ENCODE peak calls at places on chromosomes 13 and 19, in eight cellular contexts. L is Peyer's patch; P is stomach; E is astrocyte; K is CD8-positive, alpha-beta memory T cell; G is endodermal cell; R is ovary; N is SK-N-SH. U is an unnamed sample.

GRCh38 chr19:5436101-5436947 is 18.9 kb upstream of the ZNRF4 start:
- DNase-seq in G (peak; percentile 97), P (no peak), L (no peak), N (peak; percentile 99), R (no peak), E (peak; percentile 91), K (no peak), U (no peak)

GRCh38 chr19:40806385-40807146 is 7.6 kb downstream of the EGLN2 start:
- DNase-seq in G (peak; percentile 98), R (peak; percentile 72), N (peak; percentile 97), L (peak; percentile 70), E (peak; percentile 94), K (peak; percentile 83), P (peak; percentile 62), U (no peak)

GRCh38 chr13:77611068-77611467 is 75.6 kb downstream of the SCEL start:
- DNase-seq in N (no peak), L (no peak), R (no peak), K (no peak), G (no peak), P (no peak), E (no peak), U (no peak)

GRCh38 chr13:49419292-49419691 is 24.6 kb downstream of the CAB39L start:
- DNase-seq in R (peak; percentile 65), N (no peak), P (no peak), G (no peak), K (no peak), E (peak; percentile 45), L (no peak), U (no peak)

GRCh38 chr13:101570410-101570809 is 117.9 kb downstream of the ITGBL1 start:
- DNase-seq in P (no peak), N (no peak), R (no peak), G (no peak), K (no peak), E (peak; percentile 36), L (no peak), U (peak; percentile 45)

GRCh38 chr19:18660051-18660910 is 23.2 kb upstream of the CRTC1 start:
- DNase-seq in P (no peak), L (no peak), R (no peak), G (peak; percentile 43), E (peak; percentile 72), K (no peak), N (no peak), U (no peak)

GRCh38 chr13:21557995-21558394 is 46.0 kb downstream of the MICU2 start:
- DNase-seq in P (no peak), N (peak; percentile 9), E (no peak), L (no peak), R (no peak), K (no peak), G (peak; percentile 68), U (no peak)

GRCh38 chr13:53041968-53042485 is 13.4 kb downstream of the OLFM4 start:
- DNase-seq in G (no peak), L (no peak), R (no peak), P (no peak), N (no peak), K (no peak), E (no peak), U (no peak)

GRCh38 chr19:45191324-45191845 is 12.8 kb downstream of the BLOC1S3 start:
- DNase-seq in R (no peak), G (no peak), P (no peak), L (no peak), N (no peak), E (no peak), K (no peak), U (peak; percentile 82)

GRCh38 chr13:37340911-37341670 is 235.6 kb upstream of the CSNK1A1L start:
- DNase-seq in E (no peak), G (no peak), K (no peak), P (no peak), L (no peak), N (no peak), R (no peak), U (no peak)

GRCh38 chr19:1438035-1438932 is at the start of gene RPS15:
- DNase-seq in G (peak; percentile 97), R (peak; percentile 94), K (peak; percentile 95), N (peak; percentile 96), L (peak; percentile 99), P (peak; percentile 96), E (peak; percentile 85), U (peak; percentile 73)

GRCh38 chr19:12788682-12789097 is 2.6 kb upstream of the JUNB start:
- DNase-seq in L (peak; percentile 90), E (no peak), G (peak; percentile 77), P (peak; percentile 81), K (peak; percentile 47), N (peak; percentile 88), R (peak; percentile 87), U (no peak)

GRCh38 chr13:113592571-113592970 is 8.0 kb downstream of the TFDP1 start:
- DNase-seq in K (no peak), E (no peak), R (peak; percentile 3), G (peak; percentile 13), P (peak; percentile 5), N (peak; percentile 14), L (no peak), U (no peak)

GRCh38 chr19:3780786-3781304 is 5.3 kb downstream of the MATK start:
- DNase-seq in K (no peak), P (no peak), N (no peak), L (no peak), E (no peak), R (no peak), G (no peak), U (no peak)

GRCh38 chr13:100836696-100837095 is 162.1 kb upstream of the TMTC4 start:
- DNase-seq in E (peak; percentile 32), L (no peak), K (no peak), G (no peak), P (no peak), N (no peak), R (no peak), U (no peak)

GRCh38 chr19:2869618-2870017 is 2.5 kb downstream of the ZNF556 start:
- DNase-seq in E (no peak), L (no peak), G (no peak), R (no peak), P (no peak), K (no peak), N (no peak), U (no peak)

GRCh38 chr19:48518207-48518606 is 6.6 kb upstream of the LMTK3 start:
- DNase-seq in K (no peak), G (no peak), N (no peak), L (no peak), P (no peak), R (no peak), E (no peak), U (no peak)

GRCh38 chr19:4524808-4525562 is 6.7 kb upstream of the PLIN4 start:
- DNase-seq in N (peak; percentile 79), K (peak; percentile 32), L (peak; percentile 72), G (peak; percentile 92), R (peak; percentile 50), E (no peak), P (peak; percentile 63), U (no peak)

GRCh38 chr13:93726173-93727019 is 499.8 kb downstream of the GPC6 start:
- DNase-seq in G (no peak), E (no peak), N (no peak), K (no peak), R (no peak), L (no peak), P (no peak), U (no peak)

GRCh38 chr13:93727301-93728141 is 500.9 kb downstream of the GPC6 start:
- DNase-seq in E (peak; percentile 59), K (no peak), R (no peak), G (no peak), N (no peak), L (no peak), P (no peak), U (no peak)

GRCh38 chr13:93723316-93723715 is 496.7 kb downstream of the GPC6 start:
- DNase-seq in R (no peak), N (no peak), L (no peak), E (no peak), G (no peak), K (no peak), P (no peak), U (no peak)

GRCh38 chr13:93721483-93721882 is 494.9 kb downstream of the GPC6 start:
- DNase-seq in L (no peak), P (no peak), G (no peak), K (no peak), E (no peak), R (no peak), N (no peak), U (no peak)

GRCh38 chr13:93724187-93724586 is 497.6 kb downstream of the GPC6 start:
- DNase-seq in E (no peak), K (no peak), P (no peak), R (no peak), N (no peak), L (no peak), G (no peak), U (no peak)
- H3K27ac ChIP-seq in E (no peak overlapping the region), K (no peak overlapping the region), P (no peak overlapping the region), R (no peak overlapping the region), N (no peak overlapping the region), L (no peak overlapping the region), G (no peak overlapping the region), U (no peak overlapping the region)

DNA sequence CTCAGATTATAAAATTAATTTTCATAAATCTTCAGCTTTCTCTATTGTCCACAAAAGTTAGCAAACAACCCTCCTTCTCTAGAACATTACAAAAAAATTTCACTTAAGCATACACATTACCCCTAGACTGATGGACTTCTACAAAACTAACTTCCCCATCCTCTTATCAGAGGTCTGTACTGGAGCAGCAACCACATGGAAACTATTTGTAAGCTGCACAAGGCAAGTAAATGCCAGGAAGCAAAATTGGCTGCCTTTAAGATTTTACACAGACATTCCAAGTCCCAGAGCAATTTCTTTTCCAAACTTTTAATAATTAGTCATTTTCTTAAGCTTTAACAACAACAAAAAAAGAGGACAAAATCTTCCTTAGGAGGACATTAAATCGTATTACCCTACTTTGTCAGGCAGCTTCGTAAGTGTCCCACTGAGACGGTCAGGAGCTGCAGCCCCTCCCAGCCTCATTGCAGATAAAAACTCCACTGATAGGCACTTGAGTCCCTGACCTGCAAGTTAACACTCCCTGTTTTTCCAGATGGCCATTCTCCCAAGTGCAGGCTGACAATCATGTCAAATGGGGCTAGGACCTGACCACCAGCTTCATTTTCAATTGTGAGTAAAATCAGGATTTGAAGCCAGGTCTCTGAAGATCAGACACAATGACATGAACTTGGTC is 680.1 kb downstream of the DIAPH3 start:
- DNase-seq in G (peak; percentile 77), P (no peak), K (no peak), L (no peak), E (peak; percentile 81), R (no peak), N (peak; percentile 48), U (no peak)
- H3K27ac ChIP-seq in G (no peak overlapping the region), P (no peak overlapping the region), K (no peak overlapping the region), L (no peak overlapping the region), E (no peak overlapping the region), R (no peak overlapping the region), N (peak overlapping the region; percentile 61), U (no peak overlapping the region)

DNA sequence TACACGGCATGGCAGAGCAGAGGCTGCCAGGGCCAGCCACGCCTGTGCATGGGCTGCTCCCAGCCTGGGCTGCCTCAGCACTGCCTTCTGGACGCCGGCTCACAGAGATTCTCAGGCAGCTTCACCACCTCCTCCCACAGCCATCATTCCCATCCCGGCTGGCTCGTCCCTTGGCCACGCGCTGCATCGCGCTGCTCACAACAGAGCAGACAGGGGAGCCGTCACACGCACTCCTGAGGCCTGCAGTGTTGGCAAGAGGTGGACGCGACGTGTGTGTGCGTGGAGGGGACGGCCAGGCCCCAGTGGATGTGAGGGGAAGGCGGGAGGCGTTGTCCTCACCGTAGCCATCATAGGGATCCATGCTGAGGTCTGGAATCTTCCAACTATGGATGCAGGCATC is 7.6 kb upstream of the PRKD2 start:
- DNase-seq in N (no peak), L (no peak), R (no peak), G (no peak), E (no peak), P (no peak), K (no peak), U (no peak)
- H3K27ac ChIP-seq in N (no peak overlapping the region), L (no peak overlapping the region), R (no peak overlapping the region), G (no peak overlapping the region), E (no peak overlapping the region), P (no peak overlapping the region), K (no peak overlapping the region), U (no peak overlapping the region)

GRCh38 chr13:105442941-105443340 is 1092.5 kb downstream of the EFNB2 start:
- DNase-seq in R (no peak), N (no peak), E (peak; percentile 99), G (no peak), P (no peak), K (no peak), L (no peak), U (peak; percentile 99)
- H3K27ac ChIP-seq in R (no peak overlapping the region), N (peak overlapping the region; percentile 76), E (peak overlapping the region; percentile 75), G (no peak overlapping the region), P (no peak overlapping the region), K (no peak overlapping the region), L (no peak overlapping the region), U (peak overlapping the region; percentile 71)

U was measured in epithelial cell of prostate.